ENCODE peak calls at places on chromosomes 13 and 19, in nine cellular contexts. G, O, R, I, L, U, T, Y and E are unnamed samples.

GRCh38 chr19:58544591-58545285 is 874 bp downstream of the TRIM28 start:
- DNase-seq in G (no peak), L (no peak), T (peak; percentile 54), R (peak; percentile 68), U (peak; percentile 71), I (no peak), Y (peak; percentile 41), O (no peak), E (peak; percentile 96)

GRCh38 chr13:47628666-47629065 is 372.4 kb downstream of the SUCLA2 start:
- DNase-seq in U (no peak), T (no peak), R (no peak), O (no peak), G (no peak), L (no peak), Y (peak; percentile 73), I (no peak), E (no peak)

GRCh38 chr19:17091758-17092333 is 16.3 kb downstream of the MYO9B start:
- DNase-seq in G (no peak), U (no peak), Y (no peak), L (no peak), I (no peak), R (no peak), O (no peak), T (no peak), E (no peak)

GRCh38 chr19:10968527-10969081 is 7.8 kb downstream of the SMARCA4 start:
- DNase-seq in U (no peak), L (no peak), O (no peak), T (no peak), R (no peak), Y (no peak), G (no peak), I (no peak), E (no peak)

GRCh38 chr19:17560205-17560595 is 4.8 kb downstream of the COLGALT1 start:
- DNase-seq in L (no peak), Y (peak; percentile 97), O (peak; percentile 73), I (no peak), G (no peak), R (no peak), U (no peak), T (no peak), E (no peak)

GRCh38 chr19:1102407-1103106 is 1.2 kb upstream of the GPX4 start:
- DNase-seq in R (peak; percentile 64), I (peak; percentile 63), Y (peak; percentile 100), L (peak; percentile 36), O (peak; percentile 99), T (peak; percentile 65), G (no peak), U (peak; percentile 76), E (no peak)

GRCh38 chr19:50252111-50252886 is 48.9 kb downstream of the MYH14 start:
- DNase-seq in L (no peak), O (no peak), Y (peak; percentile 29), I (no peak), T (no peak), R (peak; percentile 54), G (no peak), U (peak; percentile 31), E (peak; percentile 72)

GRCh38 chr13:49711218-49711863 is 20.1 kb upstream of the EBPL start:
- DNase-seq in G (no peak), I (no peak), U (no peak), R (no peak), Y (peak; percentile 93), T (no peak), O (peak; percentile 55), L (no peak), E (no peak)

GRCh38 chr13:37076818-37077217 is 17.3 kb upstream of the SUPT20H start:
- DNase-seq in T (no peak), R (no peak), I (no peak), Y (no peak), O (no peak), L (no peak), U (no peak), G (no peak), E (no peak)

GRCh38 chr19:3284759-3285646 is 60.5 kb downstream of the CELF5 start:
- DNase-seq in L (peak; percentile 58), I (peak; percentile 57), O (no peak), G (no peak), Y (peak; percentile 21), R (peak; percentile 94), U (peak; percentile 69), T (no peak), E (peak; percentile 88)

GRCh38 chr19:11166281-11167142 is 10.9 kb upstream of the SPC24 start:
- DNase-seq in Y (peak; percentile 69), I (no peak), L (no peak), G (no peak), R (no peak), O (peak; percentile 61), T (no peak), U (no peak), E (no peak)

GRCh38 chr13:51913421-51914136 is 51.8 kb downstream of the CCDC70 start:
- DNase-seq in L (no peak), Y (no peak), O (no peak), I (no peak), G (peak; percentile 14), R (no peak), T (no peak), U (no peak), E (no peak)

GRCh38 chr13:73972503-73972902 is 161.7 kb downstream of the KLF12 start:
- DNase-seq in L (no peak), U (no peak), T (no peak), Y (no peak), I (no peak), O (no peak), G (no peak), R (no peak), E (no peak)

GRCh38 chr19:7500811-7501450 is 12.1 kb upstream of the PEX11G start:
- DNase-seq in T (no peak), L (peak; percentile 56), Y (peak; percentile 29), U (peak; percentile 56), O (no peak), I (no peak), R (peak; percentile 67), G (peak; percentile 89), E (peak; percentile 95)

GRCh38 chr19:29478578-29479565 is 46.9 kb upstream of the VSTM2B start:
- DNase-seq in Y (no peak), T (no peak), I (no peak), L (no peak), G (peak; percentile 43), U (no peak), R (peak; percentile 23), O (no peak), E (no peak)

GRCh38 chr13:107650081-107650701 is 565.1 kb downstream of the LIG4 start:
- DNase-seq in O (peak; percentile 5), L (peak; percentile 10), G (peak; percentile 37), R (peak; percentile 33), T (no peak), U (peak; percentile 4), Y (peak; percentile 44), I (no peak), E (peak; percentile 79)

GRCh38 chr13:25215253-25215575 is 43.1 kb upstream of the AMER2 start:
- DNase-seq in U (no peak), R (no peak), I (no peak), T (no peak), G (no peak), L (no peak), Y (peak; percentile 11), O (no peak), E (no peak)

GRCh38 chr13:113936166-113936565 is 37.7 kb downstream of the C13orf46 start:
- DNase-seq in L (no peak), O (no peak), I (no peak), T (no peak), R (no peak), U (no peak), G (no peak), Y (no peak), E (no peak)

GRCh38 chr13:114053026-114053425 is 79.2 kb upstream of the C13orf46 start:
- DNase-seq in T (no peak), I (no peak), G (no peak), U (no peak), Y (peak; percentile 76), O (no peak), R (no peak), L (no peak), E (no peak)